ENCODE peak calls at places on chromosomes 4 and X, in eight cellular contexts. D, Z, T, F, E, P, R and V are unnamed samples.

GRCh38 chr4:38290360-38290759 is 330.2 kb downstream of the PTTG2 start:
- DNase-seq in F (no peak), D (no peak), T (no peak), E (no peak), Z (no peak), P (no peak), R (no peak), V (no peak)

GRCh38 chr4:825969-826330 is at the start of gene CPLX1:
- DNase-seq in T (no peak), D (peak; percentile 68), Z (no peak), F (peak; percentile 42), R (no peak), E (no peak), P (no peak), V (no peak)

GRCh38 chr4:184763150-184763780 is 29.4 kb upstream of the CENPU start:
- DNase-seq in E (no peak), P (no peak), T (no peak), Z (no peak), D (no peak), R (no peak), F (no peak), V (no peak)

GRCh38 chr4:94271248-94271647 is 63.6 kb downstream of the SMARCAD1 start:
- DNase-seq in T (no peak), P (no peak), D (no peak), Z (no peak), F (no peak), E (no peak), R (no peak), V (no peak)

GRCh38 chr4:124423160-124423559 is 289.4 kb downstream of the ANKRD50 start:
- DNase-seq in Z (no peak), E (no peak), T (no peak), F (no peak), P (no peak), D (no peak), R (no peak), V (no peak)

GRCh38 chrX:49192722-49193328 is 6.7 kb upstream of the PRICKLE3 start:
- DNase-seq in T (no peak), R (peak; percentile 55), E (peak; percentile 25), P (no peak), F (peak; percentile 27), Z (no peak), D (no peak), V (peak; percentile 39)

GRCh38 chr4:117793786-117794369 is 240.4 kb upstream of the NDST3 start:
- DNase-seq in F (no peak), Z (no peak), P (no peak), T (no peak), R (no peak), E (no peak), D (no peak), V (no peak)

GRCh38 chr4:138910201-138910913 is 105.2 kb upstream of the NOCT start:
- DNase-seq in P (no peak), D (no peak), Z (no peak), R (no peak), T (no peak), F (no peak), E (no peak), V (no peak)

GRCh38 chr4:112448211-112448745 is 67.7 kb downstream of the NEUROG2 start:
- DNase-seq in R (no peak), Z (no peak), F (no peak), T (no peak), P (no peak), D (no peak), E (no peak), V (no peak)

GRCh38 chr4:53943345-53944085 is 120.9 kb downstream of the CHIC2 start:
- DNase-seq in R (peak; percentile 9), Z (no peak), P (no peak), F (no peak), D (no peak), T (no peak), E (no peak), V (no peak)

GRCh38 chr4:128601992-128602695 is 207.4 kb upstream of the JADE1 start:
- DNase-seq in Z (no peak), D (no peak), E (no peak), R (peak; percentile 51), P (no peak), F (peak; percentile 42), T (no peak), V (no peak)

GRCh38 chrX:47690175-47690574 is 31.2 kb upstream of the UXT start:
- DNase-seq in R (peak; percentile 8), Z (no peak), F (no peak), P (peak; percentile 54), T (no peak), E (no peak), D (no peak), V (no peak)

GRCh38 chrX:133913658-133914388 is 71.6 kb downstream of the GPC3 start:
- DNase-seq in Z (no peak), F (no peak), D (no peak), P (no peak), E (no peak), R (no peak), T (no peak), V (no peak)

GRCh38 chrX:129540725-129541184 is 696 bp downstream of the OCRL start:
- DNase-seq in R (peak; percentile 18), Z (no peak), T (no peak), P (no peak), D (peak; percentile 26), F (peak; percentile 9), E (no peak), V (peak; percentile 23)

DNA sequence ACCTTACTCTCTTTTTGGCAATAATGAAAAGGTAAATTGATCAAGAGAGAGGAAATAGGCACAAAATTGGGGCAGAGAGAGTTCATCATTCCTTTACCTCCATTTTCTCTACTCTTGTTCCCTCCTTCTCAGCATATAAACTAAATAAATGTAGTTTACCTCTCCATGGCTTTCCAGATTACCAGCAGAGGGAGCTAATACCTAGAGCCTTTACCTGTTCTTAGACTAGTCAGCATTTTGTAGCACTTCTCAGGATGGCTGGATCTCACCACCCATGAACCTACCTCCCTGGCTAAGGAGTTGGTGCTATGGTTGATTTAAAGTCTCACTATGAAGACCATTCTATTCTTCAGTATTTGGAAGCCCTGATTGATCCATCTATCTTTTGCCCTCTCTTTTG is 15.7 kb downstream of the OFD1 start:
- DNase-seq in Z (no peak), T (no peak), R (peak; percentile 69), D (peak; percentile 28), E (no peak), F (peak; percentile 18), P (no peak), V (no peak)
- TF ChIP-seq CTCF in Z (peak; percentile 33), T (peak; percentile 74), R (peak; percentile 60), D (peak; percentile 49), E (peak; percentile 67), F (peak; percentile 62), P (peak; percentile 36), V (peak; percentile 41)

GRCh38 chr4:140755811-140756291 is 334 bp downstream of the TBC1D9 start:
- DNase-seq in Z (peak; percentile 56), D (peak; percentile 64), T (no peak), R (peak; percentile 41), P (peak; percentile 89), F (peak; percentile 71), E (peak; percentile 53), V (peak; percentile 48)

GRCh38 chr4:140754918-140755810 is 1.0 kb downstream of the TBC1D9 start:
- DNase-seq in Z (no peak), D (no peak), F (no peak), R (no peak), P (no peak), E (no peak), T (no peak), V (no peak)

GRCh38 chr4:140752669-140753068 is 3.5 kb downstream of the TBC1D9 start:
- DNase-seq in R (no peak), D (no peak), P (no peak), F (no peak), E (no peak), T (no peak), Z (no peak), V (no peak)

GRCh38 chr4:140757220-140757607 is 1.0 kb upstream of the TBC1D9 start:
- DNase-seq in T (no peak), P (no peak), Z (no peak), R (no peak), D (peak; percentile 13), F (no peak), E (no peak), V (no peak)

GRCh38 chr4:140756292-140757219 is at the start of gene TBC1D9:
- DNase-seq in P (peak; percentile 91), R (peak; percentile 77), T (peak; percentile 25), E (peak; percentile 61), Z (peak; percentile 86), F (peak; percentile 77), D (peak; percentile 50), V (peak; percentile 84)
- TF ChIP-seq CTCF in P (no peak), R (peak; percentile 26), T (no peak), E (no peak), Z (peak; percentile 36), F (peak; percentile 36), D (no peak), V (no peak)

DNA sequence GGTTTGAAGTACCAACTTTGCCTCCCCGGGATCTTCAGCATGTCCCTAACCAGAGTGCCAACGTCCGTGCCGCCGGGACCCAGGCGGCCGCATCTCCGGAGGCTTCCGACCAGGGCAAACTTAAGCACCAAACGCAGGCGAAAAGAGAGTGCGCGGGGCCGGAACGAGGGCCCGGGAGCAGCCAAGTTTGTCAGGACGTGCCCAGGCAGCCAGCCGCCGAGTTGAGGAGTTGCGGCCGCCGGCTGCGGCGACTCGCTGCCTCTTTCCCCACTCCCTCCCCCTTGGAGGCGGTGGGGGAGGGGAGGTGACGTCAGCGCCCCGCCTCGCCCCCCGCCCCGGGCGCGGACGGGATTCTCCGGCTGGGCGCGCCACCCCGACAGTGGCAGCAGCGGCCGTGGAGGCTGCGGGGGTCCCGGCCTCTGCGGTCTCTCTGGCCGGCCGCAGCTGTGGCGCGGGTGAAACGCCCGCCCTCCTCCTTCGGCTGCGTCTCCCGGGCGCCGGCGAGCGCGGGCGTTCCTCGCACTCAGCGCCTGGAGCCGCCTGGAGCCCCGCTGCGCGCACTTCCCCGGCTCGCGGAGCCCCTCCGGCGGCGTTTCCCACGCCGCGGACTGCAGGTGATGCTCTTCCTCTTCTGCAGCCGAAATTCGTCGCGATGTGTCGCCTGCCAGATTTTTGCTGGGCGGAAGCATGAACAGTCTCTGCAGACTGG is 2.9 kb upstream of the FAT1 start:
- DNase-seq in R (peak; percentile 81), P (no peak), D (no peak), F (peak; percentile 75), Z (peak; percentile 74), E (peak; percentile 71), T (no peak), V (peak; percentile 72)
- TF ChIP-seq CTCF in R (peak; percentile 24), P (no peak), D (no peak), F (no peak), Z (no peak), E (no peak), T (no peak), V (no peak)

GRCh38 chr4:56976878-56977320 is 507 bp downstream of the NOA1 start:
- DNase-seq in E (peak; percentile 41), F (peak; percentile 78), Z (peak; percentile 58), R (peak; percentile 12), D (peak; percentile 66), T (no peak), P (peak; percentile 95), V (peak; percentile 76)
- TF ChIP-seq CTCF in E (peak; percentile 24), F (no peak), Z (no peak), R (no peak), D (peak; percentile 1), T (peak; percentile 2), P (no peak), V (no peak)

GRCh38 chrX:18353931-18354368 is 538 bp downstream of the SCML2 start:
- DNase-seq in F (peak; percentile 18), R (peak; percentile 44), T (no peak), E (peak; percentile 18), D (peak; percentile 33), P (peak; percentile 80), Z (no peak), V (peak; percentile 41)
- TF ChIP-seq CTCF in F (peak; percentile 9), R (peak; percentile 26), T (no peak), E (peak; percentile 22), D (no peak), P (no peak), Z (no peak), V (no peak)

GRCh38 chr4:182089326-182089725 is 153.9 kb upstream of the TENM3 start:
- DNase-seq in P (no peak), T (no peak), E (no peak), Z (no peak), F (peak; percentile 4), D (no peak), R (no peak), V (no peak)
- TF ChIP-seq CTCF in P (no peak), T (no peak), E (peak; percentile 49), Z (no peak), F (no peak), D (peak; percentile 13), R (peak; percentile 26), V (no peak)